ENCODE peak calls at places on chromosome 12, in seven cellular contexts. M is CD8-positive, alpha-beta memory T cell; Z is fibroblast of lung; I is neuronal stem cell; G is naive thymus-derived CD4-positive, alpha-beta T cell; J is A549; V is left ventricle myocardium inferior. P is an unnamed sample.
A peak's percentile ranks its signal among the peaks of the same experiment; 100 is the strongest.

GRCh38 chr12:68981536-68981935 is 48.6 kb upstream of the CPM start:
- DNase-seq in M (no peak), Z (no peak), I (no peak), G (no peak), J (no peak), V (no peak), P (no peak)

GRCh38 chr12:54030889-54031860 is 1.7 kb upstream of the HOXC5 start:
- DNase-seq in M (no peak), Z (peak; percentile 32), I (no peak), G (no peak), J (no peak), V (no peak), P (no peak)

GRCh38 chr12:117857632-117858274 is 111.0 kb downstream of the KSR2 start:
- DNase-seq in M (peak; percentile 12), Z (peak; percentile 28), I (peak; percentile 39), G (no peak), J (peak; percentile 70), V (no peak), P (no peak)

GRCh38 chr12:119182701-119183493 is 4.2 kb downstream of the HSPB8 start:
- DNase-seq in M (no peak), Z (peak; percentile 23), I (no peak), G (no peak), J (no peak), V (no peak), P (no peak)

GRCh38 chr12:3170423-3171194 is 93.4 kb downstream of the TSPAN9 start:
- DNase-seq in M (no peak), Z (peak; percentile 88), I (no peak), G (no peak), J (peak; percentile 84), V (no peak), P (no peak)

GRCh38 chr12:50922820-50923219 is 29.5 kb upstream of the HIGD1C start:
- DNase-seq in M (no peak), Z (peak; percentile 53), I (no peak), G (no peak), J (no peak), V (no peak), P (no peak)

GRCh38 chr12:58458093-58458492 is 462.2 kb downstream of the LRIG3 start:
- DNase-seq in M (no peak), Z (no peak), I (no peak), G (no peak), J (no peak), V (no peak), P (no peak)

GRCh38 chr12:116037941-116038837 is 239.3 kb downstream of the MED13L start:
- DNase-seq in M (no peak), Z (no peak), I (no peak), G (no peak), J (no peak), V (no peak), P (no peak)

GRCh38 chr12:45439039-45439438 is 223.1 kb downstream of the ANO6 start:
- DNase-seq in M (no peak), Z (no peak), I (no peak), G (no peak), J (no peak), V (no peak), P (no peak)

GRCh38 chr12:111287125-111287900 is 81.6 kb downstream of the PHETA1 start:
- DNase-seq in M (no peak), Z (no peak), I (no peak), G (no peak), J (no peak), V (no peak), P (no peak)

GRCh38 chr12:67578976-67579661 is 69.4 kb upstream of the DYRK2 start:
- DNase-seq in M (peak; percentile 70), Z (no peak), I (no peak), G (peak; percentile 67), J (no peak), V (no peak), P (peak; percentile 71)

DNA sequence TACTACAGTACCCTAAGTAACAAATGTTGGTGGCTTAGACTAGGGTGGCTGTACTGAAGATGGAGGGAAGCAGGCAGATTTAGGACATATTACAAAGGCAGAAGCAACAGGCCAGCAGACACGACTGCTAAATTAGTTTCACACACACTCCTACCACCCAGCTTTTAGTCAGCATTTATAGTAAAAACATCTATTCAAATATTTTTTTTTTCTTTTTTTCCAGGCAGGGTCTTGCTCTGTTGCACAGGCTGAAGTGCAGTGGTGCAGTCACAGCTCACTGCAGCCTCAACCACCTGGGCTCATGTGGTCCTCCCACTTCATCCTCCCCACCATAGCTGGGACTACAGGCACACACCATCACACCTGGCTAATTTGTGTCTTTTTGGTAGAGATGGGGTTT is 72.9 kb downstream of the CDK17 start:
- DNase-seq in M (no peak), Z (no peak), I (no peak), G (no peak), J (no peak), V (no peak), P (no peak)
- H3K4me3 ChIP-seq in M (no peak overlapping the region), Z (no peak overlapping the region), I (no peak overlapping the region), G (no peak overlapping the region), J (no peak overlapping the region), V (no peak overlapping the region), P (no peak overlapping the region)

DNA sequence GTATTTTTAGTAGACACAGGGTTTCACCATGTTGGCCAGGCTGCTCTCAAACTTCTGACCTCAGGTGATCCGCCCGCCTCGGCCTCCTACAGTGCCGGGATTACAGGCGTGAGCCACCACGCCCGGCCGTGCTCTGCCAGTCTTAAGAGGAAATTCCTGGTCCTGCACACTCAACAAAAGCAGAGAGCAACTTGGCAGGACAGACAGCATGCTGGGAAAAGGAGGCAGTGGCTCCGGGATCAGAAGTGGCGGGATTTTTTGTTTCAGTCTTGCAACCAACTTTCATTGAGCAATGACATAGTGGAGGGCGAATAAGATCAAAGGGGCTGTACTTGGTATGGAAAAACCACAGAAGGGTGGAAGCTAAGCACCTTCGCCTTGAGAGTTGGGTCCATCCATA is 2.1 kb downstream of the CKAP4 start:
- DNase-seq in M (no peak), Z (peak; percentile 63), I (no peak), G (no peak), J (peak; percentile 64), V (no peak), P (no peak)
- H3K27ac ChIP-seq in M (no peak overlapping the region), Z (peak overlapping the region; percentile 93), I (no peak overlapping the region), G (no peak overlapping the region), J (peak overlapping the region; percentile 95), V (peak overlapping the region; percentile 98), P (no peak overlapping the region)

GRCh38 chr12:106302401-106303201 is at the start of gene TCP11L2:
- DNase-seq in M (peak; percentile 95), Z (peak; percentile 73), I (peak; percentile 74), G (peak; percentile 93), J (peak; percentile 69), V (peak; percentile 92), P (peak; percentile 95)
- H3K4me1 ChIP-seq in M (peaks cover 59% of the 10 kb centered on the region), Z (peaks cover 2% of the 10 kb centered on the region), I (peaks cover 6% of the 10 kb centered on the region), G (peaks cover 49% of the 10 kb centered on the region), J (peaks cover 31% of the 10 kb centered on the region), V (peaks cover 83% of the 10 kb centered on the region), P (peaks cover 59% of the 10 kb centered on the region)

GRCh38 chr12:8943565-8944186 is 5.8 kb downstream of the M6PR start:
- DNase-seq in M (no peak), Z (no peak), I (no peak), G (no peak), J (no peak), V (no peak), P (no peak)

GRCh38 chr12:8948711-8949524 is 527 bp downstream of the M6PR start:
- DNase-seq in M (peak; percentile 20), Z (peak; percentile 26), I (peak; percentile 17), G (no peak), J (peak; percentile 28), V (no peak), P (no peak)

GRCh38 chr12:8949525-8950286 is at the start of gene M6PR:
- DNase-seq in M (peak; percentile 93), Z (peak; percentile 95), I (peak; percentile 92), G (peak; percentile 86), J (peak; percentile 98), V (peak; percentile 91), P (peak; percentile 91)

GRCh38 chr12:8947737-8948136 is 1.7 kb downstream of the M6PR start:
- DNase-seq in M (no peak), Z (no peak), I (no peak), G (no peak), J (no peak), V (no peak), P (no peak)

DNA sequence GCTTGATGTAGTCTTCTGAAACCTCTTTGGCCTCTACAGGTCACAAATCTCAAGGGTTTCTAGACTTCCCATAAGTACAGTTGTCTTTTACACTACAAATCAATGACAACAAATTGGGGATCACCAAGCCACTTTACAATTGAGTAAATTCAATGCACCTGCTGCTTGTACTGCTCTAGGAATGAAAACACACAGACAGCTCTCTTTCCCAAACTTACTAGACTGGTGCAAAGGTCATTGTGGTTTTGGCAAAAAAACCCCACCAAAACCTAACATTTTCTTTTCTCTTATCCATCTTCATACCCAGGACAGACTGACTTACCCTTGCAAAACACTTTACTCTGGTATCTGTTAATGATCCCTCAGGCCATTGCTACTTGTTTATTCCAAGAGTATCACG is 2.7 kb downstream of the M6PR start:
- DNase-seq in M (no peak), Z (no peak), I (no peak), G (no peak), J (no peak), V (no peak), P (no peak)
- H3K4me3 ChIP-seq in M (no peak overlapping the region), Z (no peak overlapping the region), I (no peak overlapping the region), G (no peak overlapping the region), J (no peak overlapping the region), V (no peak overlapping the region), P (no peak overlapping the region)

DNA sequence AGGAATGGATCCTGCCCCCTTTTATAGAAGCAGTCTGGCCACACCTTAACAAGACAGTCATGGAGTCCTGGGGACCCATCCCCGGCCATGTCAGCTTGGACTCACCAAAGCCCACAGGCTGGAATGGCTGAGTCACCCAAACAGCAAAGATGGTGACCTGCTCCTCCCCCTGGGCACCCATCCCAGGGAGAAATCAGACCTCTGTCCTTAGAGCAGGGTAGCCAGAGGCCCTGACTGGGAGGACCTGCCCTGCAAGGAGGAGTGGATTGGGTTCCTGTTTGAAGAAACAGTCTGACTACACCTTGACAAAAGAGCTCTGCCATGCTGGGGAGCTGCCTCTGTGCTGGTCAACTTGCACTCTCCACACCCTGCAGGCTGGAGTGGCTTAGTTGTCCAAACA is 16.7 kb downstream of the MGP start:
- DNase-seq in M (no peak), Z (peak; percentile 27), I (no peak), G (no peak), J (no peak), V (no peak), P (no peak)
- H3K27ac ChIP-seq in M (no peak overlapping the region), Z (no peak overlapping the region), I (no peak overlapping the region), G (no peak overlapping the region), J (no peak overlapping the region), V (no peak overlapping the region), P (no peak overlapping the region)

DNA sequence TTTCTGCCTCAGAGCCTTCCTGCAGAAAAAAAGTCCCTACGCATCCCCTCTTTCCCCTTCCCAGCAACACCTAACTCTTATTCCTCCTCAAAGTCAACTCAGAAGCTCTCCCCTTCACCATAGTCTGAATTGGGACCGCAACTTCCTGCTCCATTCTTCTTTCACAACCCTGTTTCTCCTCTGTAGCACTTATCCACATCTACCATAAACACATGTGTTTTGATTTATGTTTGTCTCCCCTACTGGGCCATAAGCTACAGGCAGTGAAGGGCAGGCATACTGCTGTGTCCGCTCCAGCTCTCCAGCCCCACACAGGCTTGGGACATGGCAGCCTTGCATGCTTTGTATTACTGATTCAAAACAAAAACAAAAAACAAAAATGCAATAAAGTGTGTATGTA is 5.9 kb downstream of the SDR9C7 start:
- DNase-seq in M (no peak), Z (no peak), I (no peak), G (no peak), J (no peak), V (no peak), P (no peak)
- H3K4me1 ChIP-seq in M (no peaks in the 10 kb centered on the region), Z (no peaks in the 10 kb centered on the region), I (peaks cover 8% of the 10 kb centered on the region), G (peaks cover 10% of the 10 kb centered on the region), J (peaks cover 7% of the 10 kb centered on the region), V (no peaks in the 10 kb centered on the region), P (no peaks in the 10 kb centered on the region)

P was measured in CD4-positive, alpha-beta memory T cell.